ENCODE peak calls at places on chromosomes 12 and 14, in nine cellular contexts. One of them, this sample, is unnamed.

GRCh38 chr12:98373982-98374381 is 141.4 kb upstream of the TMPO start:
- ATAC-seq in body of pancreas: no peak
- ATAC-seq in left ventricle myocardium superior: no peak
- ATAC-seq in left colon: no peak
- ATAC-seq in mucosa of descending colon: no peak
- ATAC-seq in upper lobe of right lung: no peak
- ATAC-seq in left cardiac atrium: no peak
- ATAC-seq in activated T-cell treated with anti-CD3 and anti-CD28 coated beads, Interleukin-2, amount 50 U/mL, for 72 hours: no peak
- ATAC-seq in naive thymus-derived CD8-positive, alpha-beta T cell: no peak
- ATAC-seq in this sample: no peak

GRCh38 chr14:35254736-35255135 is 37.4 kb upstream of the PSMA6 start:
- ATAC-seq in body of pancreas: no peak
- ATAC-seq in left ventricle myocardium superior: no peak
- ATAC-seq in left colon: no peak
- ATAC-seq in mucosa of descending colon: no peak
- ATAC-seq in upper lobe of right lung: peak
- ATAC-seq in left cardiac atrium: no peak
- ATAC-seq in activated T-cell treated with anti-CD3 and anti-CD28 coated beads, Interleukin-2, amount 50 U/mL, for 72 hours: peak
- ATAC-seq in naive thymus-derived CD8-positive, alpha-beta T cell: no peak
- ATAC-seq in this sample: no peak

GRCh38 chr14:81435578-81436295 is 35.6 kb upstream of the STON2 start:
- ATAC-seq in body of pancreas: peak
- ATAC-seq in left ventricle myocardium superior: peak
- ATAC-seq in left colon: peak
- ATAC-seq in mucosa of descending colon: peak
- ATAC-seq in upper lobe of right lung: peak
- ATAC-seq in left cardiac atrium: peak
- ATAC-seq in activated T-cell treated with anti-CD3 and anti-CD28 coated beads, Interleukin-2, amount 50 U/mL, for 72 hours: peak
- ATAC-seq in naive thymus-derived CD8-positive, alpha-beta T cell: peak
- ATAC-seq in this sample: peak

GRCh38 chr14:58341152-58341748 is 42.9 kb downstream of the ARID4A start:
- ATAC-seq in body of pancreas: no peak
- ATAC-seq in left ventricle myocardium superior: peak
- ATAC-seq in left colon: no peak
- ATAC-seq in mucosa of descending colon: no peak
- ATAC-seq in upper lobe of right lung: no peak
- ATAC-seq in left cardiac atrium: no peak
- ATAC-seq in activated T-cell treated with anti-CD3 and anti-CD28 coated beads, Interleukin-2, amount 50 U/mL, for 72 hours: no peak
- ATAC-seq in naive thymus-derived CD8-positive, alpha-beta T cell: no peak
- ATAC-seq in this sample: no peak

GRCh38 chr12:94640134-94640928 is 10.0 kb downstream of the TMCC3 start:
- ATAC-seq in body of pancreas: no peak
- ATAC-seq in left ventricle myocardium superior: peak
- ATAC-seq in left colon: no peak
- ATAC-seq in mucosa of descending colon: peak
- ATAC-seq in upper lobe of right lung: peak
- ATAC-seq in left cardiac atrium: peak
- ATAC-seq in activated T-cell treated with anti-CD3 and anti-CD28 coated beads, Interleukin-2, amount 50 U/mL, for 72 hours: peak
- ATAC-seq in naive thymus-derived CD8-positive, alpha-beta T cell: no peak
- ATAC-seq in this sample: peak

GRCh38 chr12:117579939-117580717 is 218.7 kb upstream of the NOS1 start:
- ATAC-seq in body of pancreas: no peak
- ATAC-seq in left ventricle myocardium superior: peak
- ATAC-seq in left colon: no peak
- ATAC-seq in mucosa of descending colon: no peak
- ATAC-seq in upper lobe of right lung: no peak
- ATAC-seq in left cardiac atrium: no peak
- ATAC-seq in activated T-cell treated with anti-CD3 and anti-CD28 coated beads, Interleukin-2, amount 50 U/mL, for 72 hours: no peak
- ATAC-seq in naive thymus-derived CD8-positive, alpha-beta T cell: no peak
- ATAC-seq in this sample: peak

GRCh38 chr12:115423546-115423987 is 739.6 kb upstream of the TBX3 start:
- ATAC-seq in body of pancreas: no peak
- ATAC-seq in left ventricle myocardium superior: no peak
- ATAC-seq in left colon: peak
- ATAC-seq in mucosa of descending colon: no peak
- ATAC-seq in upper lobe of right lung: no peak
- ATAC-seq in left cardiac atrium: no peak
- ATAC-seq in activated T-cell treated with anti-CD3 and anti-CD28 coated beads, Interleukin-2, amount 50 U/mL, for 72 hours: no peak
- ATAC-seq in naive thymus-derived CD8-positive, alpha-beta T cell: no peak
- ATAC-seq in this sample: no peak

GRCh38 chr14:69059658-69060648 is 80.9 kb upstream of the ACTN1 start:
- ATAC-seq in body of pancreas: peak
- ATAC-seq in left ventricle myocardium superior: peak
- ATAC-seq in left colon: peak
- ATAC-seq in mucosa of descending colon: peak
- ATAC-seq in upper lobe of right lung: peak
- ATAC-seq in left cardiac atrium: peak
- ATAC-seq in activated T-cell treated with anti-CD3 and anti-CD28 coated beads, Interleukin-2, amount 50 U/mL, for 72 hours: no peak
- ATAC-seq in naive thymus-derived CD8-positive, alpha-beta T cell: no peak
- ATAC-seq in this sample: peak

GRCh38 chr12:96496944-96497343 is 7.6 kb downstream of the CFAP54 start:
- ATAC-seq in body of pancreas: no peak
- ATAC-seq in left ventricle myocardium superior: no peak
- ATAC-seq in left colon: no peak
- ATAC-seq in mucosa of descending colon: no peak
- ATAC-seq in upper lobe of right lung: no peak
- ATAC-seq in left cardiac atrium: no peak
- ATAC-seq in activated T-cell treated with anti-CD3 and anti-CD28 coated beads, Interleukin-2, amount 50 U/mL, for 72 hours: no peak
- ATAC-seq in naive thymus-derived CD8-positive, alpha-beta T cell: no peak
- ATAC-seq in this sample: no peak

GRCh38 chr14:103260629-103261124 is 73.4 kb upstream of the EIF5 start:
- ATAC-seq in body of pancreas: peak
- ATAC-seq in left ventricle myocardium superior: peak
- ATAC-seq in left colon: peak
- ATAC-seq in mucosa of descending colon: peak
- ATAC-seq in upper lobe of right lung: peak
- ATAC-seq in left cardiac atrium: peak
- ATAC-seq in activated T-cell treated with anti-CD3 and anti-CD28 coated beads, Interleukin-2, amount 50 U/mL, for 72 hours: no peak
- ATAC-seq in naive thymus-derived CD8-positive, alpha-beta T cell: no peak
- ATAC-seq in this sample: peak

GRCh38 chr12:26523708-26524150 is 309.3 kb downstream of the ITPR2 start:
- ATAC-seq in body of pancreas: peak
- ATAC-seq in left ventricle myocardium superior: peak
- ATAC-seq in left colon: peak
- ATAC-seq in mucosa of descending colon: peak
- ATAC-seq in upper lobe of right lung: peak
- ATAC-seq in left cardiac atrium: peak
- ATAC-seq in activated T-cell treated with anti-CD3 and anti-CD28 coated beads, Interleukin-2, amount 50 U/mL, for 72 hours: no peak
- ATAC-seq in naive thymus-derived CD8-positive, alpha-beta T cell: no peak
- ATAC-seq in this sample: peak